ENCODE peak calls at places on chromosomes 11 and 22, in six cellular contexts. T, P, S, G, F and X are unnamed samples.

GRCh38 chr11:116927163-116927772 is 89.8 kb upstream of the APOA1 start:
- DNase-seq in F (no peak), P (no peak), S (peak), G (no peak), T (peak), X (no peak)

GRCh38 chr11:103202048-103202651 is 92.9 kb downstream of the DYNC2H1 start:
- DNase-seq in T (no peak), P (no peak), F (no peak), S (no peak), G (no peak), X (no peak)

GRCh38 chr22:50733521-50734342 is 4.3 kb upstream of the ACR start:
- DNase-seq in S (no peak), G (peak), P (no peak), F (no peak), T (no peak), X (peak)

GRCh38 chr11:47494996-47495855 is 46.3 kb upstream of the RAPSN start:
- DNase-seq in F (no peak), G (no peak), T (no peak), P (no peak), S (no peak), X (no peak)

GRCh38 chr11:86518211-86518610 is 143.5 kb downstream of the CCDC81 start:
- DNase-seq in T (no peak), G (no peak), S (no peak), F (no peak), P (no peak), X (no peak)

GRCh38 chr22:39101226-39101625 is 4.2 kb downstream of the APOBEC3H start:
- DNase-seq in S (no peak), T (no peak), F (no peak), P (no peak), G (no peak), X (no peak)

GRCh38 chr11:111936045-111936400 is 1.1 kb upstream of the DIXDC1 start:
- DNase-seq in F (no peak), G (no peak), P (no peak), S (no peak), T (no peak), X (no peak)

GRCh38 chr11:67416416-67417335 is 1.2 kb downstream of the CARNS1 start:
- DNase-seq in G (peak), P (no peak), S (peak), F (no peak), T (peak), X (no peak)

GRCh38 chr22:50309601-50309991 is 2.1 kb upstream of the PLXNB2 start:
- DNase-seq in S (no peak), F (no peak), P (no peak), T (no peak), G (no peak), X (no peak)

GRCh38 chr11:72238492-72239295 is 5.3 kb downstream of the PHOX2A start:
- DNase-seq in P (no peak), G (no peak), T (no peak), S (no peak), F (no peak), X (no peak)
- H3K27ac ChIP-seq in P (no peak), G (peak), T (no peak), S (no peak), F (no peak), X (peak)

GRCh38 chr11:126416542-126417090 is 61.1 kb downstream of the ST3GAL4 start:
- DNase-seq in S (peak), F (peak), G (peak), P (no peak), T (peak), X (peak)
- H3K27ac ChIP-seq in S (no peak), F (no peak), G (peak), P (no peak), T (peak), X (peak)

DNA sequence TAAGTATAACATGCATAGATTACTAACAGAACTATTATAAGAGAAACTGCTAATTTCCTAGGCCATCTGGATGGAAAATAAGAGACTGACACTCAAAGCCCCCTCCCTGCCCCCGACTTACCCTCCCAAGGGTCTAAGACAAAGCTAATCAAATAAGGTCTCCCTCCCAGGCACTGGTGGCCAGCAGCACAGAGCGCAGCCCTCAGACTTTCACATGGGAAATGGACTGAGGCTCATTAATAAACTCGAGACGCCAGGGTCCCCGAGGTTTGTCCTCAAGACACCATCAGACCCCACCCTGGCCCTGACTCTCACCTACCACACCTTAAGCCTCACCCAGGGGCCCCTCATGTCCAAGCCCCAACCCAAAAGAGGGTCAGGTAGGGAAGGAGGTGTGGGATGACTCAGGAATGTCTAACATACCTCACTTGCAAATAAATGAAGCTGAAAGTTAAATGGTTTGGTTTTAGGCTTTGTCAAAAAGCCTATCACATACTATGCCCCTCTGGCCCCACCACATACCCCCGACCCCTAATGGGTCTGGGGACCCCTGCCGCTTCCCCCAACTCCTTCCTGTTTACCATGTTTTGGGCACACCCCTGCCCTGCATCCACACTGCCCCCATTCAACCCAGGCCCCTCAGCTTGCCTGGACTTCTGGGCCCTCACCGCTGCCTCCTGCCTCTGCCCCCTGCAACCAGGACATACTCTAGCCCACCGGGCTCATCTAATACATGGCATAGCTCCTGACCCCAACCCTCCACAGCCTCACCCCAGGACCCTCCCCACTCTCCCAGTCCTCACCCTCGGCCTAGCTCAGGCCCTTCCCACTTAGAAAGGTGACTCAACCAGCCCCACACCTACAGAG is 11.4 kb downstream of the ARAP1 start:
- DNase-seq in G (no peak), P (no peak), T (no peak), F (no peak), S (no peak), X (no peak)
- H3K27ac ChIP-seq in G (peak), P (peak), T (no peak), F (no peak), S (peak), X (peak)

GRCh38 chr22:22939537-22940368 is 52.1 kb downstream of the IGLL5 start:
- DNase-seq in P (no peak), T (no peak), S (no peak), G (peak), F (no peak), X (no peak)

GRCh38 chr22:22942511-22943329 is 55.1 kb downstream of the IGLL5 start:
- DNase-seq in F (peak), T (peak), S (peak), G (peak), P (no peak), X (peak)

GRCh38 chr22:22938672-22939536 is 51.3 kb downstream of the IGLL5 start:
- DNase-seq in T (no peak), S (no peak), F (no peak), G (peak), P (no peak), X (peak)

GRCh38 chr22:22941831-22942510 is 54.4 kb downstream of the IGLL5 start:
- DNase-seq in F (no peak), S (no peak), T (no peak), P (no peak), G (no peak), X (no peak)

GRCh38 chr22:22940961-22941605 is 53.5 kb downstream of the IGLL5 start:
- DNase-seq in F (no peak), G (no peak), T (no peak), S (no peak), P (no peak), X (no peak)
- H3K27ac ChIP-seq in F (no peak), G (no peak), T (no peak), S (no peak), P (no peak), X (no peak)

GRCh38 chr11:77820565-77821348 is at the start of the genes AAMDC and RSF1:
- DNase-seq in F (peak), S (peak), G (peak), P (peak), T (peak), X (peak)

GRCh38 chr11:77821349-77821851 is 456 bp downstream of the AAMDC start:
- DNase-seq in S (no peak), F (peak), T (peak), P (no peak), G (no peak), X (peak)

GRCh38 chr11:77819411-77819920 is 1.1 kb downstream of the RSF1 start:
- DNase-seq in P (peak), F (peak), G (peak), T (peak), S (peak), X (peak)

GRCh38 chr11:77819921-77820564 is 479 bp downstream of the RSF1 start:
- DNase-seq in S (peak), P (no peak), T (peak), G (peak), F (peak), X (peak)

DNA sequence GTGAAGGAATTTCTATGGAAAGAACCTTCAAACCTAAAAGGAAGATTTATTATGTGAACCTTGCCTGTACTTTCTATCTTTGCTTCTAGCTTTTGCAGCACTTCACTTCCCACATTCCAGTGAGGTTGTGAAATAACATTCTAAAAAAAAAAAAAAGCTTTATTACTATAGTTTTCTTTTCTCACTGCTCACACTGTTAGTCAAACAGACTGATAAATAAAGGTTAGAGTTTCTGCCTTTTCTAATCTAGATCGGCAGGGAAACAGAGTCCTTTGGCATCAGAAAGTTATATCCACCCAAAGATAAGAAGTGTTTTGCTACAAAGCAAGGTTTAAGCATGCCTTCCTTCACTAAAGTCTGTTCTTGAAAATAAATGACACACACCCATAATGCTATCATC is 2.8 kb downstream of the AAMDC start:
- DNase-seq in T (no peak), S (no peak), P (no peak), G (no peak), F (no peak), X (no peak)
- H3K27ac ChIP-seq in T (peak), S (no peak), P (peak), G (peak), F (no peak), X (peak)

GRCh38 chr11:60500276-60500935 is 7.8 kb downstream of the MS4A12 start:
- DNase-seq in F (no peak), G (no peak), P (no peak), S (no peak), T (no peak), X (no peak)
- H3K27ac ChIP-seq in F (no peak), G (no peak), P (no peak), S (no peak), T (no peak), X (no peak)

DNA sequence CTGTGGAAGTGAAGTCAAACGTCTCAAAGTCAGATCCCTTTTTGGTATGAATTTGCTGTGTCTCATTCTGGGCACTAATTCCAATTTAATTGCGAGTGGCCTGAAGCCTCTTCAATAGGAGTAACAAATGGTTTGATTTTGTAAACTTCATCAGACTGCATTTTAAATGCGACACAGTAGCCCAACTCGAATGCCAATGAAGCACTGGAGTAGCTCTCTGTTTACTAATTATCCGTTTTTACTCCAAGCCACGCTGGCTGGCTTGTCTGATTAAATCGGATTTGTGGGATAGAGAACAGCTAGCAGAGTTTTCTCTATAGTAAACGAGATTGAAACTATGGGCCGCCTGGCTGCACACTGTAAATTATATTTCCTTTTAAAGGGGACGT is 67.1 kb upstream of the NNMT start:
- DNase-seq in F (no peak), T (no peak), S (no peak), G (no peak), P (no peak), X (no peak)
- H3K27ac ChIP-seq in F (no peak), T (no peak), S (no peak), G (no peak), P (no peak), X (no peak)

GRCh38 chr11:70326843-70327242 is 56.4 kb downstream of the PPFIA1 start:
- DNase-seq in P (no peak), G (no peak), T (no peak), F (no peak), S (no peak), X (no peak)
- H3K27ac ChIP-seq in P (no peak), G (peak), T (no peak), F (no peak), S (no peak), X (peak)